ENCODE peak calls at places on chromosomes 11 and 22, in six cellular contexts. One of them, this sample, is unnamed.
A peak's percentile ranks its signal among the peaks of the same experiment; 100 is the strongest.

GRCh38 chr22:32602154-32602553 is 127.5 kb downstream of the FBXO7 start:
- DNase-seq in A549: no peak
- DNase-seq in uterus: no peak
- DNase-seq in tibial artery: no peak
- DNase-seq in hepatocyte: no peak
- DNase-seq in lung: no peak
- DNase-seq in this sample: no peak

GRCh38 chr11:116461789-116462188 is 311.0 kb downstream of the BUD13 start:
- DNase-seq in uterus: no peak
- DNase-seq in hepatocyte: no peak
- DNase-seq in tibial artery: no peak
- DNase-seq in A549: no peak
- DNase-seq in lung: no peak
- DNase-seq in this sample: no peak

GRCh38 chr22:26894766-26895485 is 237.5 kb downstream of the MIAT start:
- DNase-seq in tibial artery: peak; percentile 49
- DNase-seq in A549: peak; percentile 81
- DNase-seq in uterus: no peak
- DNase-seq in hepatocyte: peak; percentile 73
- DNase-seq in lung: peak; percentile 29
- DNase-seq in this sample: peak; percentile 91

GRCh38 chr11:71120346-71120963 is 131.9 kb downstream of the SHANK2 start:
- DNase-seq in lung: no peak
- DNase-seq in A549: peak; percentile 56
- DNase-seq in uterus: no peak
- DNase-seq in tibial artery: no peak
- DNase-seq in hepatocyte: peak; percentile 67
- DNase-seq in this sample: no peak

GRCh38 chr22:27885977-27886842 is 32.8 kb downstream of the PITPNB start:
- DNase-seq in A549: peak; percentile 10
- DNase-seq in hepatocyte: peak; percentile 58
- DNase-seq in uterus: no peak
- DNase-seq in tibial artery: peak; percentile 40
- DNase-seq in lung: peak; percentile 34
- DNase-seq in this sample: peak; percentile 48

GRCh38 chr11:39777035-39777434 is 1682.4 kb downstream of the LRRC4C start:
- DNase-seq in uterus: no peak
- DNase-seq in hepatocyte: no peak
- DNase-seq in A549: no peak
- DNase-seq in lung: no peak
- DNase-seq in tibial artery: no peak
- DNase-seq in this sample: no peak

GRCh38 chr11:117914398-117914761 is 14.8 kb downstream of the TMPRSS13 start:
- DNase-seq in lung: no peak
- DNase-seq in hepatocyte: no peak
- DNase-seq in tibial artery: no peak
- DNase-seq in A549: no peak
- DNase-seq in uterus: peak; percentile 9
- DNase-seq in this sample: no peak

GRCh38 chr22:36881504-36882245 is 20.9 kb downstream of the NCF4 start:
- DNase-seq in A549: no peak
- DNase-seq in hepatocyte: no peak
- DNase-seq in uterus: no peak
- DNase-seq in lung: no peak
- DNase-seq in tibial artery: no peak
- DNase-seq in this sample: no peak

GRCh38 chr11:61955416-61956135 is 5.4 kb downstream of the BEST1 start:
- DNase-seq in uterus: peak; percentile 56
- DNase-seq in hepatocyte: peak; percentile 58
- DNase-seq in tibial artery: no peak
- DNase-seq in lung: no peak
- DNase-seq in A549: no peak
- DNase-seq in this sample: no peak

GRCh38 chr11:2891901-2892214 is 6.3 kb upstream of the CDKN1C start:
- DNase-seq in uterus: peak; percentile 75
- DNase-seq in lung: peak; percentile 48
- DNase-seq in tibial artery: no peak
- DNase-seq in hepatocyte: peak; percentile 74
- DNase-seq in A549: no peak
- DNase-seq in this sample: no peak

GRCh38 chr11:2893935-2894334 is 8.4 kb upstream of the CDKN1C start:
- DNase-seq in hepatocyte: no peak
- DNase-seq in tibial artery: no peak
- DNase-seq in lung: no peak
- DNase-seq in A549: no peak
- DNase-seq in uterus: no peak
- DNase-seq in this sample: no peak

GRCh38 chr11:2892215-2893020 is 6.8 kb upstream of the CDKN1C start:
- DNase-seq in A549: peak; percentile 49
- DNase-seq in uterus: peak; percentile 60
- DNase-seq in tibial artery: no peak
- DNase-seq in lung: peak; percentile 58
- DNase-seq in hepatocyte: peak; percentile 61
- DNase-seq in this sample: no peak

GRCh38 chr11:2891291-2891690 is 5.7 kb upstream of the CDKN1C start:
- DNase-seq in lung: no peak
- DNase-seq in A549: no peak
- DNase-seq in tibial artery: no peak
- DNase-seq in hepatocyte: no peak
- DNase-seq in uterus: no peak
- DNase-seq in this sample: no peak

GRCh38 chr11:2893021-2893528 is 7.5 kb upstream of the CDKN1C start:
- DNase-seq in hepatocyte: no peak
- DNase-seq in A549: no peak
- DNase-seq in tibial artery: no peak
- DNase-seq in uterus: no peak
- DNase-seq in lung: no peak
- DNase-seq in this sample: no peak
- H3K4me3 ChIP-seq in hepatocyte: no peak overlapping the region
- H3K4me3 ChIP-seq in A549: peak overlapping the region; percentile 42
- H3K4me3 ChIP-seq in tibial artery: peak overlapping the region; percentile 39
- H3K4me3 ChIP-seq in uterus: no peak overlapping the region
- H3K4me3 ChIP-seq in lung: peak overlapping the region; percentile 6
- H3K4me3 ChIP-seq in this sample: peak overlapping the region; percentile 53

GRCh38 chr11:124798991-124799383 is 1.2 kb downstream of the MSANTD2 start:
- DNase-seq in tibial artery: no peak
- DNase-seq in lung: peak; percentile 42
- DNase-seq in A549: peak; percentile 7
- DNase-seq in uterus: no peak
- DNase-seq in hepatocyte: peak; percentile 56
- DNase-seq in this sample: peak; percentile 43
- H3K27ac ChIP-seq in tibial artery: peak overlapping the region; percentile 99
- H3K27ac ChIP-seq in lung: peak overlapping the region; percentile 96
- H3K27ac ChIP-seq in A549: peak overlapping the region; percentile 99
- H3K27ac ChIP-seq in uterus: peak overlapping the region; percentile 98
- H3K27ac ChIP-seq in hepatocyte: peak overlapping the region; percentile 100
- H3K27ac ChIP-seq in this sample: peak overlapping the region; percentile 96

GRCh38 chr11:134514354-134514951 is 102.4 kb upstream of the B3GAT1 start:
- DNase-seq in tibial artery: peak; percentile 8
- DNase-seq in hepatocyte: no peak
- DNase-seq in lung: no peak
- DNase-seq in uterus: no peak
- DNase-seq in A549: no peak
- DNase-seq in this sample: no peak
- TF ChIP-seq CTCF in tibial artery: no peak
- TF ChIP-seq CTCF in hepatocyte: no peak
- TF ChIP-seq CTCF in lung: no peak
- TF ChIP-seq CTCF in uterus: no peak
- TF ChIP-seq CTCF in A549: no peak
- TF ChIP-seq CTCF in this sample: no peak

GRCh38 chr11:85811624-85812023 is 683 bp upstream of the SYTL2 start:
- DNase-seq in uterus: no peak
- DNase-seq in lung: no peak
- DNase-seq in tibial artery: no peak
- DNase-seq in A549: no peak
- DNase-seq in hepatocyte: no peak
- DNase-seq in this sample: no peak
- H3K4me3 ChIP-seq in uterus: peak overlapping the region; percentile 58
- H3K4me3 ChIP-seq in lung: no peak overlapping the region
- H3K4me3 ChIP-seq in tibial artery: peak overlapping the region; percentile 67
- H3K4me3 ChIP-seq in A549: peak overlapping the region; percentile 52
- H3K4me3 ChIP-seq in hepatocyte: peak overlapping the region; percentile 39
- H3K4me3 ChIP-seq in this sample: peak overlapping the region; percentile 61